ENCODE peak calls at places on chromosomes 6 and 20, in seven cellular contexts. One of them, this sample, is unnamed.

GRCh38 chr20:48864738-48865318 is 37.0 kb upstream of the PREX1 start:
- DNase-seq in fibroblast of lung: no peak
- DNase-seq in neural progenitor cell: no peak
- DNase-seq in DND-41: no peak
- DNase-seq in hepatocyte: no peak
- DNase-seq in HepG2: no peak
- DNase-seq in K562: no peak
- DNase-seq in this sample: no peak

GRCh38 chr6:136647363-136647763 is 97.1 kb upstream of the MAP7 start:
- DNase-seq in fibroblast of lung: peak; percentile 90
- DNase-seq in neural progenitor cell: no peak
- DNase-seq in DND-41: no peak
- DNase-seq in hepatocyte: peak; percentile 23
- DNase-seq in HepG2: no peak
- DNase-seq in K562: no peak
- DNase-seq in this sample: no peak

GRCh38 chr6:157759028-157759427 is 64.0 kb upstream of the SNX9 start:
- DNase-seq in fibroblast of lung: no peak
- DNase-seq in neural progenitor cell: no peak
- DNase-seq in DND-41: no peak
- DNase-seq in hepatocyte: no peak
- DNase-seq in HepG2: no peak
- DNase-seq in K562: no peak
- DNase-seq in this sample: no peak

GRCh38 chr6:164106345-164106769 is 691.8 kb downstream of the QKI start:
- DNase-seq in fibroblast of lung: no peak
- DNase-seq in neural progenitor cell: peak; percentile 52
- DNase-seq in DND-41: no peak
- DNase-seq in hepatocyte: peak; percentile 32
- DNase-seq in HepG2: peak; percentile 16
- DNase-seq in K562: peak; percentile 68
- DNase-seq in this sample: peak; percentile 77

GRCh38 chr6:91715171-91715805 is 1128.4 kb upstream of the MAP3K7 start:
- DNase-seq in fibroblast of lung: no peak
- DNase-seq in neural progenitor cell: no peak
- DNase-seq in DND-41: no peak
- DNase-seq in hepatocyte: no peak
- DNase-seq in HepG2: no peak
- DNase-seq in K562: no peak
- DNase-seq in this sample: no peak

GRCh38 chr6:44000164-44000842 is 126.9 kb downstream of the MRPL14 start:
- DNase-seq in fibroblast of lung: peak; percentile 51
- DNase-seq in neural progenitor cell: no peak
- DNase-seq in DND-41: peak; percentile 94
- DNase-seq in hepatocyte: no peak
- DNase-seq in HepG2: no peak
- DNase-seq in K562: peak; percentile 52
- DNase-seq in this sample: peak; percentile 53

GRCh38 chr20:4875578-4876067 is 125.7 kb downstream of the SLC23A2 start:
- DNase-seq in fibroblast of lung: no peak
- DNase-seq in neural progenitor cell: no peak
- DNase-seq in DND-41: no peak
- DNase-seq in hepatocyte: no peak
- DNase-seq in HepG2: no peak
- DNase-seq in K562: no peak
- DNase-seq in this sample: no peak

GRCh38 chr6:5150676-5151075 is 65.5 kb downstream of the PPP1R3G start:
- DNase-seq in fibroblast of lung: no peak
- DNase-seq in neural progenitor cell: no peak
- DNase-seq in DND-41: no peak
- DNase-seq in hepatocyte: no peak
- DNase-seq in HepG2: no peak
- DNase-seq in K562: no peak
- DNase-seq in this sample: no peak

GRCh38 chr20:35093245-35093884 is 758 bp upstream of the TRPC4AP start:
- DNase-seq in fibroblast of lung: peak; percentile 71
- DNase-seq in neural progenitor cell: no peak
- DNase-seq in DND-41: no peak
- DNase-seq in hepatocyte: peak; percentile 15
- DNase-seq in HepG2: no peak
- DNase-seq in K562: no peak
- DNase-seq in this sample: no peak

GRCh38 chr20:36407196-36407733 is 101.1 kb downstream of the DLGAP4 start:
- DNase-seq in fibroblast of lung: no peak
- DNase-seq in neural progenitor cell: no peak
- DNase-seq in DND-41: no peak
- DNase-seq in hepatocyte: no peak
- DNase-seq in HepG2: no peak
- DNase-seq in K562: no peak
- DNase-seq in this sample: no peak

GRCh38 chr20:53828673-53829085 is 235.0 kb upstream of the ZNF217 start:
- DNase-seq in fibroblast of lung: peak; percentile 95
- DNase-seq in neural progenitor cell: peak; percentile 26
- DNase-seq in DND-41: peak; percentile 41
- DNase-seq in hepatocyte: peak; percentile 82
- DNase-seq in HepG2: no peak
- DNase-seq in K562: peak; percentile 37
- DNase-seq in this sample: peak; percentile 51

GRCh38 chr6:15504040-15504491 is 158.8 kb downstream of the DTNBP1 start:
- DNase-seq in fibroblast of lung: peak; percentile 38
- DNase-seq in neural progenitor cell: peak; percentile 25
- DNase-seq in DND-41: no peak
- DNase-seq in hepatocyte: no peak
- DNase-seq in HepG2: no peak
- DNase-seq in K562: no peak
- DNase-seq in this sample: no peak

GRCh38 chr6:55729665-55730064 is 145.7 kb downstream of the BMP5 start:
- DNase-seq in fibroblast of lung: no peak
- DNase-seq in neural progenitor cell: no peak
- DNase-seq in DND-41: no peak
- DNase-seq in hepatocyte: no peak
- DNase-seq in HepG2: no peak
- DNase-seq in K562: no peak
- DNase-seq in this sample: no peak

GRCh38 chr20:63280929-63281545 is 8.4 kb downstream of the ARFGAP1 start:
- DNase-seq in fibroblast of lung: no peak
- DNase-seq in neural progenitor cell: peak; percentile 63
- DNase-seq in DND-41: no peak
- DNase-seq in hepatocyte: no peak
- DNase-seq in HepG2: no peak
- DNase-seq in K562: no peak
- DNase-seq in this sample: peak; percentile 77

GRCh38 chr20:38724603-38725457 is 544 bp downstream of the SLC32A1 start:
- DNase-seq in fibroblast of lung: no peak
- DNase-seq in neural progenitor cell: peak; percentile 71
- DNase-seq in DND-41: peak; percentile 73
- DNase-seq in hepatocyte: no peak
- DNase-seq in HepG2: no peak
- DNase-seq in K562: peak; percentile 33
- DNase-seq in this sample: peak; percentile 92

GRCh38 chr20:38726849-38727601 is 2.7 kb downstream of the SLC32A1 start:
- DNase-seq in fibroblast of lung: peak; percentile 15
- DNase-seq in neural progenitor cell: peak; percentile 93
- DNase-seq in DND-41: peak; percentile 29
- DNase-seq in hepatocyte: no peak
- DNase-seq in HepG2: peak; percentile 61
- DNase-seq in K562: peak; percentile 73
- DNase-seq in this sample: peak; percentile 98

GRCh38 chr20:38723982-38724602 is at the start of gene SLC32A1:
- DNase-seq in fibroblast of lung: no peak
- DNase-seq in neural progenitor cell: peak; percentile 71
- DNase-seq in DND-41: no peak
- DNase-seq in hepatocyte: peak; percentile 34
- DNase-seq in HepG2: no peak
- DNase-seq in K562: peak; percentile 23
- DNase-seq in this sample: peak; percentile 80

GRCh38 chr20:38725959-38726848 is 1.9 kb downstream of the SLC32A1 start:
- DNase-seq in fibroblast of lung: peak; percentile 34
- DNase-seq in neural progenitor cell: peak; percentile 95
- DNase-seq in DND-41: no peak
- DNase-seq in hepatocyte: peak; percentile 48
- DNase-seq in HepG2: peak; percentile 75
- DNase-seq in K562: peak; percentile 74
- DNase-seq in this sample: peak; percentile 96

DNA sequence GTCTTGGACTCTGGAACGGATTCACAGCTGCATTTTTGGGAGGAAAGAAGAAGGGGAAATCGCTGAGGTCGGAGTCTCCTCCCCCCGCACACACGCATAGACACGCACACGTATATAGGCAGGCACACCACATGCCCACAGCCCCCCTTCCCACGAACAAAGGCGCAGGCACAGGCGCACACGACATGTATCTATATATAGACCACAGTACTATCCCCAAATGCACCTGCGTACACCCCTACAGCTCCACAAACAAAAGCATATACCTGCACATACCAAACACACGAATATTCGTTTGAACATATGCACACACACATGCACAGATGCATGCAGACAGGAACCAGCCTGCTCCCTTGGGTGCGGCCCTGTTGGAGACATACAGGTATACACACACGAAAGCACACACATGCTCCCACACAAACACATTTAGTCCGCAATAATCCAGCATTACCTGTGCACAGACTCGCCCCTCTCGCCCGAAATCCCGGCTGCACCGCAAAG is 1.2 kb downstream of the SLC32A1 start:
- DNase-seq in fibroblast of lung: no peak
- DNase-seq in neural progenitor cell: no peak
- DNase-seq in DND-41: no peak
- DNase-seq in hepatocyte: no peak
- DNase-seq in HepG2: no peak
- DNase-seq in K562: no peak
- DNase-seq in this sample: no peak
- TF ChIP-seq EZH2 in fibroblast of lung: peak; percentile 35
- TF ChIP-seq EZH2 in neural progenitor cell: no peak
- TF ChIP-seq EZH2 in DND-41: no peak
- TF ChIP-seq EZH2 in hepatocyte: no peak
- TF ChIP-seq EZH2 in HepG2: peak; percentile 75
- TF ChIP-seq EZH2 in K562: no peak
- TF ChIP-seq EZH2 in this sample: no peak

GRCh38 chr20:61189534-61189933 is 62.5 kb upstream of the CDH4 start:
- DNase-seq in fibroblast of lung: no peak
- DNase-seq in neural progenitor cell: no peak
- DNase-seq in DND-41: no peak
- DNase-seq in hepatocyte: no peak
- DNase-seq in HepG2: no peak
- DNase-seq in K562: no peak
- DNase-seq in this sample: no peak

GRCh38 chr20:61193164-61193563 is 58.9 kb upstream of the CDH4 start:
- DNase-seq in fibroblast of lung: no peak
- DNase-seq in neural progenitor cell: peak; percentile 23
- DNase-seq in DND-41: no peak
- DNase-seq in hepatocyte: no peak
- DNase-seq in HepG2: no peak
- DNase-seq in K562: no peak
- DNase-seq in this sample: no peak

GRCh38 chr20:61186771-61187170 is 65.3 kb upstream of the CDH4 start:
- DNase-seq in fibroblast of lung: peak; percentile 38
- DNase-seq in neural progenitor cell: no peak
- DNase-seq in DND-41: no peak
- DNase-seq in hepatocyte: no peak
- DNase-seq in HepG2: no peak
- DNase-seq in K562: no peak
- DNase-seq in this sample: no peak

GRCh38 chr20:61191096-61191495 is 61.0 kb upstream of the CDH4 start:
- DNase-seq in fibroblast of lung: no peak
- DNase-seq in neural progenitor cell: no peak
- DNase-seq in DND-41: no peak
- DNase-seq in hepatocyte: peak; percentile 28
- DNase-seq in HepG2: no peak
- DNase-seq in K562: no peak
- DNase-seq in this sample: peak; percentile 5

GRCh38 chr20:61192254-61192950 is 59.7 kb upstream of the CDH4 start:
- DNase-seq in fibroblast of lung: no peak
- DNase-seq in neural progenitor cell: no peak
- DNase-seq in DND-41: no peak
- DNase-seq in hepatocyte: no peak
- DNase-seq in HepG2: no peak
- DNase-seq in K562: no peak
- DNase-seq in this sample: no peak
- H3K27ac ChIP-seq in fibroblast of lung: no peak overlapping the region
- H3K27ac ChIP-seq in neural progenitor cell: no peak overlapping the region
- H3K27ac ChIP-seq in DND-41: no peak overlapping the region
- H3K27ac ChIP-seq in hepatocyte: no peak overlapping the region
- H3K27ac ChIP-seq in HepG2: no peak overlapping the region
- H3K27ac ChIP-seq in K562: no peak overlapping the region
- H3K27ac ChIP-seq in this sample: peak overlapping the region; percentile 39

DNA sequence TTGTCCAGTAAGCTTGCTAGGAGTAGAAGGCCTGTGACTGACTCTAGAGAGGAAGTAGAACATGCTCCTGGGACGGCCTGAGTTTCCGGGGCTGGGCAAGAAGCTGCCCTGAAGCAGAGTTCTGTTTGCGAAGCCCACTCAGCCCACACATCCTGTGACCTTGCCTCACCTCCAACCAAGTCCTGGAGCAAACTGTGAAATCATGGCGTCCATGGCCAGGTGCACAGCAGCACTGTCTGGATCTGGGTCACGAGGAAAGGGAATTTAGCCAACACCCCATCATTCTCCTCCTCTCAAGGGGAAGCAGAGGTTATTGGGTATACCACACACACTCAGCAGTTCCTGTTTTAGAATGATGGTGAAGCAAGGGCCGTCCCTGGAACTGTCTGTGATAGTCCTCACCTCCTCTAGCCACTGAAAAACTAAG is 87.5 kb downstream of the CRYBG1 start:
- DNase-seq in fibroblast of lung: no peak
- DNase-seq in neural progenitor cell: no peak
- DNase-seq in DND-41: no peak
- DNase-seq in hepatocyte: no peak
- DNase-seq in HepG2: no peak
- DNase-seq in K562: no peak
- DNase-seq in this sample: no peak
- H3K4me2 ChIP-seq in fibroblast of lung: no peak overlapping the region
- H3K4me2 ChIP-seq in neural progenitor cell: no peak overlapping the region
- H3K4me2 ChIP-seq in DND-41: no peak overlapping the region
- H3K4me2 ChIP-seq in hepatocyte: no peak overlapping the region
- H3K4me2 ChIP-seq in HepG2: no peak overlapping the region
- H3K4me2 ChIP-seq in K562: no peak overlapping the region
- H3K4me2 ChIP-seq in this sample: no peak overlapping the region

DNA sequence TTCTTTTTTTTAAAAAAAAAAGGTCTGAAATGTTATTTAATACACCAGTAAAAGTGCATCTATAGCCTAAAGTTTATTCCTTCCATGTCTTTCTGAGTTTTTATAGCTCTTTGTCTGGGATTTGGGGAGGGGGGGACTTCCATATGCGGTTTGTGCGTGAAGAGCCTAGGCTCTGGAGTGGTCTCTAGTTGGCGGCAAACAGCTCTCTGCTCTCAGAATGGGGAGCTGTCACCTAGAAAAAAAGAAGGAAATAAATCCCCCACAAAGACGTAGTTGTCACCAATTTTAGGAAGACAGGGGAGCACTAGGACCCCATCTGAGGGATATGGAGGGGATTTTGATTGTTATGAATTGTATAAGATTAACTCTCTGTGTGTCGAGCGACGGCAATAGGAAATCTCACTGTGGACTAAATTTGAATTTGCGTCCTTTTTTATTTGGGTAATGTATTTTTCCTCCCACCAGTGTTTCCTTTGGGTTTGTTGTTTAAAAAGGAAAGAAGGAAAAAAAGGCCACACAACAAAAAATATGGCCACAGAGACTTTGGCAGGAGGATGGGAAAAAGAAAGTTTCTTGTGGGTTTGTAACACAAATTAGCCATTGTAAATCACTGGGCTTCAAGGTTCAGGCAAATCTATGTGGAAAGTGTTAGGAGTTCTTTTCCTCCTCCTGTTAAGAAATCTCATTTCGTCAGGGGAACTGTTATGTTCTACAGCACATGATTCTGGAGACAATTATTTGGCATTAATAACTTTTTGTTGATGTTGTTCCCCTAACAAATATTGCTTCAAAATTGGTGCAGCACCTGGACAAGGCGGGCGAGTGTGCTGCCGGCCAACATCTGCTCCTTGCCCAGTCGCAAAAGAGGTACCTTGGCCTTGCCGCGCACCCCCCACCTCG is 7.5 kb downstream of the POU3F2 start:
- DNase-seq in fibroblast of lung: no peak
- DNase-seq in neural progenitor cell: peak; percentile 44
- DNase-seq in DND-41: no peak
- DNase-seq in hepatocyte: no peak
- DNase-seq in HepG2: no peak
- DNase-seq in K562: no peak
- DNase-seq in this sample: no peak
- TF ChIP-seq EZH2 in fibroblast of lung: no peak
- TF ChIP-seq EZH2 in neural progenitor cell: peak; percentile 91
- TF ChIP-seq EZH2 in DND-41: no peak
- TF ChIP-seq EZH2 in hepatocyte: peak; percentile 97
- TF ChIP-seq EZH2 in HepG2: no peak
- TF ChIP-seq EZH2 in K562: no peak
- TF ChIP-seq EZH2 in this sample: peak; percentile 90